ENCODE peak calls at places on chromosomes 2 and 18, in six cellular contexts. U is NCI-H2171 treated with DMSO at 0.1 percent for 48 hours, N is nephron progenitor cell, Z is NCI-H1105 treated with DMSO at 0.1 percent for 48 hours, L is COLO829, F is endothelial cell. S is an unnamed sample.

GRCh38 chr18:3067213-3068118 is 54.5 kb upstream of the LPIN2 start:
- DNase-seq in L (no peak), N (no peak), Z (no peak), F (no peak), U (peak), S (no peak)

GRCh38 chr2:128232965-128233789 is 85.5 kb downstream of the HS6ST1 start:
- DNase-seq in U (peak), N (peak), F (peak), L (peak), Z (peak), S (peak)

GRCh38 chr18:54127759-54128378 is 96.6 kb downstream of the MBD2 start:
- DNase-seq in U (peak), N (peak), Z (peak), L (peak), F (peak), S (peak)

GRCh38 chr2:62304429-62305417 is 108.8 kb downstream of the B3GNT2 start:
- DNase-seq in N (no peak), Z (peak), F (peak), L (no peak), U (peak), S (no peak)

GRCh38 chr18:13448028-13448795 is 229.7 kb downstream of the LDLRAD4 start:
- DNase-seq in F (no peak), U (no peak), N (no peak), Z (no peak), L (no peak), S (no peak)

GRCh38 chr2:201135396-201135795 is 19.4 kb downstream of the CFLAR start:
- DNase-seq in U (no peak), N (no peak), F (no peak), L (no peak), Z (no peak), S (no peak)

GRCh38 chr2:43024515-43024962 is 201.9 kb downstream of the ZFP36L2 start:
- DNase-seq in L (peak), U (no peak), F (peak), Z (no peak), N (peak), S (peak)

GRCh38 chr2:144240656-144241339 is 279.1 kb downstream of the ZEB2 start:
- DNase-seq in F (no peak), Z (no peak), L (no peak), N (no peak), U (no peak), S (no peak)

GRCh38 chr2:187435078-187435477 is 13.0 kb downstream of the CALCRL start:
- DNase-seq in F (no peak), Z (no peak), N (no peak), U (no peak), L (no peak), S (no peak)

GRCh38 chr2:95113464-95113863 is 8.1 kb downstream of the MRPS5 start:
- DNase-seq in U (no peak), N (no peak), F (no peak), L (no peak), Z (no peak), S (no peak)

GRCh38 chr18:3212636-3213035 is 7.1 kb downstream of the MYOM1 start:
- DNase-seq in U (no peak), Z (no peak), F (no peak), N (no peak), L (no peak), S (no peak)

GRCh38 chr2:120554625-120555032 is 181.0 kb upstream of the GLI2 start:
- DNase-seq in Z (no peak), U (no peak), N (no peak), F (no peak), L (no peak), S (no peak)

GRCh38 chr2:16009560-16009959 is 69.2 kb downstream of the MYCN start:
- DNase-seq in Z (no peak), L (no peak), U (no peak), N (no peak), F (no peak), S (no peak)

GRCh38 chr18:5662586-5663090 is 118.8 kb upstream of the EPB41L3 start:
- DNase-seq in L (no peak), N (no peak), U (no peak), F (no peak), Z (no peak), S (no peak)

GRCh38 chr2:234677758-234678538 is 181.1 kb upstream of the ARL4C start:
- DNase-seq in Z (no peak), U (peak), L (no peak), N (no peak), F (no peak), S (no peak)

GRCh38 chr2:6139142-6139541 is 447.0 kb downstream of the SOX11 start:
- DNase-seq in N (no peak), L (no peak), F (no peak), U (no peak), Z (no peak), S (no peak)

GRCh38 chr2:218031771-218032257 is 29.0 kb upstream of the TNS1 start:
- DNase-seq in U (no peak), N (no peak), F (no peak), Z (no peak), L (no peak), S (no peak)

GRCh38 chr2:131045925-131046579 is 47.2 kb downstream of the FAM168B start:
- DNase-seq in N (no peak), F (no peak), L (no peak), Z (no peak), U (no peak), S (no peak)

GRCh38 chr2:47091118-47091517 is 64.0 kb downstream of the STPG4 start:
- DNase-seq in N (no peak), U (no peak), L (no peak), F (no peak), Z (no peak), S (no peak)

GRCh38 chr2:36597003-36597531 is 901 bp downstream of the FEZ2 start:
- DNase-seq in N (no peak), Z (no peak), F (no peak), U (no peak), L (no peak), S (no peak)

GRCh38 chr2:73870084-73870483 is 22.7 kb upstream of the ACTG2 start:
- DNase-seq in F (no peak), N (no peak), Z (no peak), U (no peak), L (no peak), S (no peak)

GRCh38 chr18:22309191-22309590 is 108.5 kb downstream of the CTAGE1 start:
- DNase-seq in L (no peak), N (no peak), Z (no peak), F (no peak), U (no peak), S (no peak)

GRCh38 chr18:37403100-37403781 is 162.4 kb downstream of the CELF4 start:
- DNase-seq in U (peak), F (no peak), L (no peak), Z (no peak), N (no peak), S (no peak)

GRCh38 chr2:146934921-146935320 is 909.9 kb upstream of the ACVR2A start:
- DNase-seq in F (no peak), L (no peak), Z (no peak), U (no peak), N (no peak), S (no peak)

GRCh38 chr18:80140455-80140985 is 31.5 kb downstream of the ADNP2 start:
- DNase-seq in F (no peak), N (no peak), L (no peak), U (no peak), Z (no peak), S (no peak)

GRCh38 chr2:136116111-136116812 is 1.7 kb downstream of the CXCR4 start:
- DNase-seq in L (no peak), U (peak), F (peak), Z (peak), N (peak), S (peak)

GRCh38 chr2:172340394-172340793 is 87.0 kb upstream of the ITGA6 start:
- DNase-seq in L (no peak), F (no peak), Z (no peak), N (no peak), U (peak), S (no peak)

GRCh38 chr2:207223051-207223450 is 57.3 kb upstream of the KLF7 start:
- DNase-seq in L (no peak), F (no peak), U (no peak), Z (no peak), N (no peak), S (peak)

GRCh38 chr2:146246734-146247523 is 1597.9 kb upstream of the ACVR2A start:
- DNase-seq in F (no peak), L (no peak), N (no peak), Z (no peak), U (no peak), S (no peak)

GRCh38 chr2:172100080-172101007 is 2.4 kb downstream of the DLX2 start:
- DNase-seq in Z (no peak), F (no peak), L (no peak), U (no peak), N (peak), S (no peak)

GRCh38 chr18:33735428-33735827 is 157.4 kb downstream of the ASXL3 start:
- DNase-seq in L (no peak), F (no peak), N (no peak), Z (no peak), U (peak), S (no peak)